ENCODE peak calls at places on chromosomes 3 and 15, in seven cellular contexts. One of them, this sample, is unnamed. For H3K27me3, the result is how much of the 10 kb centered on the place peaks cover.

GRCh38 chr15:56821721-56822425 is 88.6 kb upstream of the ZNF280D start:
- DNase-seq in GM12878: no peak
- DNase-seq in heart left ventricle: peak
- DNase-seq in lower lobe of right lung: peak
- DNase-seq in thyroid gland: peak
- DNase-seq in adrenal gland: peak
- DNase-seq in PC-3: peak
- DNase-seq in this sample: peak

GRCh38 chr15:90004671-90005070 is 3.5 kb downstream of the ZNF710 start:
- DNase-seq in GM12878: no peak
- DNase-seq in heart left ventricle: peak
- DNase-seq in lower lobe of right lung: peak
- DNase-seq in thyroid gland: peak
- DNase-seq in adrenal gland: peak
- DNase-seq in PC-3: peak
- DNase-seq in this sample: no peak

GRCh38 chr3:27632431-27633223 is 89.5 kb downstream of the EOMES start:
- DNase-seq in GM12878: no peak
- DNase-seq in heart left ventricle: peak
- DNase-seq in lower lobe of right lung: peak
- DNase-seq in thyroid gland: peak
- DNase-seq in adrenal gland: peak
- DNase-seq in PC-3: peak
- DNase-seq in this sample: peak

GRCh38 chr15:62472616-62473299 is 307.7 kb upstream of the C2CD4B start:
- DNase-seq in GM12878: no peak
- DNase-seq in heart left ventricle: peak
- DNase-seq in lower lobe of right lung: no peak
- DNase-seq in thyroid gland: no peak
- DNase-seq in adrenal gland: no peak
- DNase-seq in PC-3: peak
- DNase-seq in this sample: no peak

GRCh38 chr15:62879770-62880169 is 162.8 kb upstream of the TPM1 start:
- DNase-seq in GM12878: no peak
- DNase-seq in heart left ventricle: no peak
- DNase-seq in lower lobe of right lung: no peak
- DNase-seq in thyroid gland: no peak
- DNase-seq in adrenal gland: no peak
- DNase-seq in PC-3: no peak
- DNase-seq in this sample: no peak

GRCh38 chr3:88957751-88958452 is 149.5 kb upstream of the EPHA3 start:
- DNase-seq in GM12878: no peak
- DNase-seq in heart left ventricle: no peak
- DNase-seq in lower lobe of right lung: no peak
- DNase-seq in thyroid gland: no peak
- DNase-seq in adrenal gland: no peak
- DNase-seq in PC-3: peak
- DNase-seq in this sample: no peak

GRCh38 chr15:42344763-42345162 is 14.5 kb upstream of the CAPN3 start:
- DNase-seq in GM12878: no peak
- DNase-seq in heart left ventricle: no peak
- DNase-seq in lower lobe of right lung: no peak
- DNase-seq in thyroid gland: no peak
- DNase-seq in adrenal gland: no peak
- DNase-seq in PC-3: peak
- DNase-seq in this sample: no peak

GRCh38 chr3:13301295-13301987 is 118.7 kb downstream of the NUP210 start:
- DNase-seq in GM12878: peak
- DNase-seq in heart left ventricle: no peak
- DNase-seq in lower lobe of right lung: peak
- DNase-seq in thyroid gland: no peak
- DNase-seq in adrenal gland: no peak
- DNase-seq in PC-3: peak
- DNase-seq in this sample: no peak

GRCh38 chr3:187197255-187197654 is at the start of gene RTP1:
- DNase-seq in GM12878: no peak
- DNase-seq in heart left ventricle: no peak
- DNase-seq in lower lobe of right lung: no peak
- DNase-seq in thyroid gland: no peak
- DNase-seq in adrenal gland: no peak
- DNase-seq in PC-3: no peak
- DNase-seq in this sample: no peak

GRCh38 chr3:146274833-146275232 is 23.9 kb upstream of the PLSCR4 start:
- DNase-seq in GM12878: no peak
- DNase-seq in heart left ventricle: no peak
- DNase-seq in lower lobe of right lung: no peak
- DNase-seq in thyroid gland: no peak
- DNase-seq in adrenal gland: no peak
- DNase-seq in PC-3: no peak
- DNase-seq in this sample: no peak

GRCh38 chr3:79085166-79085565 is 682.6 kb downstream of the ROBO1 start:
- DNase-seq in GM12878: no peak
- DNase-seq in heart left ventricle: no peak
- DNase-seq in lower lobe of right lung: no peak
- DNase-seq in thyroid gland: no peak
- DNase-seq in adrenal gland: no peak
- DNase-seq in PC-3: no peak
- DNase-seq in this sample: no peak

GRCh38 chr3:51874889-51875288 is 512 bp downstream of the IQCF5 start:
- DNase-seq in GM12878: no peak
- DNase-seq in heart left ventricle: no peak
- DNase-seq in lower lobe of right lung: no peak
- DNase-seq in thyroid gland: no peak
- DNase-seq in adrenal gland: no peak
- DNase-seq in PC-3: peak
- DNase-seq in this sample: no peak

GRCh38 chr3:10088256-10088655 is 19.8 kb downstream of the FANCD2OS start:
- DNase-seq in GM12878: no peak
- DNase-seq in heart left ventricle: no peak
- DNase-seq in lower lobe of right lung: no peak
- DNase-seq in thyroid gland: no peak
- DNase-seq in adrenal gland: no peak
- DNase-seq in PC-3: peak
- DNase-seq in this sample: no peak

GRCh38 chr3:154274345-154274744 is 49.9 kb downstream of the DHX36 start:
- DNase-seq in GM12878: no peak
- DNase-seq in heart left ventricle: no peak
- DNase-seq in lower lobe of right lung: no peak
- DNase-seq in thyroid gland: no peak
- DNase-seq in adrenal gland: no peak
- DNase-seq in PC-3: no peak
- DNase-seq in this sample: no peak
- TF ChIP-seq CTCF in GM12878: no peak
- TF ChIP-seq CTCF in heart left ventricle: no peak
- TF ChIP-seq CTCF in lower lobe of right lung: no peak
- TF ChIP-seq CTCF in thyroid gland: no peak
- TF ChIP-seq CTCF in adrenal gland: no peak
- TF ChIP-seq CTCF in PC-3: no peak
- TF ChIP-seq CTCF in this sample: no peak

DNA sequence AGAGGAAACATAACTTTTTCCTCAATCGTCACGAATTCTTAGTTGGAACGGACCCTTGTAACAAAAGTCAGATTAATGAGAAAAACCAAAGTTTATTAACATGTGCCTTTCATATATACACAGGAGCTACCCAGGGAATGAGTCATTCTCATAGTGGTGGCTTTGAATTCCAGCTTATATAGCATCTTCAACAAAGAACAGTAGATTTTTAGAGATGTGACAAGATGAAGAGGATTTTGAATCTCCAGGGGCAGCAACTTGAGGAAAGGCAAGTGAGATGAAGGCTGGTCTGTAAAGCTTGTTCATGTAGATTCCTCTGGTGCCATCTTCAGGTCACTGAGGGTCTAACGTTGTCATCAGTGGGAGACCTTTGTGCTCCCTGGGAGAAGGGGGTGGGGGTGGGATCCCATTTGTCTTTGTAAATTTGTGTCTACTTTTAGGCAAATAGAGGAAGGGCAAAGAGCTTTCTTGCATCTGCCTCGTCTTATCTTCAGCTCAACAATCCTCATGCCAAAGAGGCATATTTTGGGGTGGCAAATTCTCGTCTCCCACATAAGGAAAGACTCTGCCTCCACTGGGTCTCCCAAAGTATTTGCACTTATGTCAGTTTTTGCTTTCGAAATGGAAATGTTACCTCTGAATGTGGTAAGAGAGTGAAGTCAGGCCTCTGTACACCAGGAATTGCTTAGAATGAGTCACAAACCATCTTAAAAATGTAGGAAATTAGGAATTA is 29.5 kb downstream of the CLEC3B start:
- DNase-seq in GM12878: no peak
- DNase-seq in heart left ventricle: no peak
- DNase-seq in lower lobe of right lung: no peak
- DNase-seq in thyroid gland: no peak
- DNase-seq in adrenal gland: no peak
- DNase-seq in PC-3: peak
- DNase-seq in this sample: no peak
- H3K27ac ChIP-seq in GM12878: no peak
- H3K27ac ChIP-seq in heart left ventricle: no peak
- H3K27ac ChIP-seq in lower lobe of right lung: no peak
- H3K27ac ChIP-seq in thyroid gland: no peak
- H3K27ac ChIP-seq in adrenal gland: no peak
- H3K27ac ChIP-seq in PC-3: peak
- H3K27ac ChIP-seq in this sample: no peak

DNA sequence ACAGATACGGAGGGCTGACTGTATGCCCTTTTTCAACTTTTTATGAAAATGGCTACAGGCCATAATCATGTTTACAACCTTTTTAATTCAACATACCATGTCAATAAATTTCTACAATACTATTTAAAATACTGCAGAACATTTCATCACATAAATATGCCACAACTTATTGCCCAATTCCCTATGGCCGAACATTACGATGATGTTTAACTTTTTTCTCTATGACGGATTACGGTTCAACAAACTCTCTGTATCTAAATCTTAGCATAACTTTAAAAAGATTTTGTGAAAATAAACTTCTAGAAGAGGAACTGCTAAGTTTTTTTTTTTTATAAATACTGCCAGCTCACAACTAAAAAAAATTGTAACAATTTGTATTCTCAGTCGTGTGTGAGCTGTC is 220.4 kb downstream of the OSBPL10 start:
- DNase-seq in GM12878: no peak
- DNase-seq in heart left ventricle: no peak
- DNase-seq in lower lobe of right lung: no peak
- DNase-seq in thyroid gland: no peak
- DNase-seq in adrenal gland: no peak
- DNase-seq in PC-3: no peak
- DNase-seq in this sample: no peak
- H3K27me3 ChIP-seq in GM12878: under half
- H3K27me3 ChIP-seq in heart left ventricle: under half
- H3K27me3 ChIP-seq in lower lobe of right lung: under half
- H3K27me3 ChIP-seq in thyroid gland: under half
- H3K27me3 ChIP-seq in adrenal gland: under half
- H3K27me3 ChIP-seq in PC-3: under half
- H3K27me3 ChIP-seq in this sample: under half

GRCh38 chr3:149371001-149371722 is 6.3 kb downstream of the TM4SF1 start:
- DNase-seq in GM12878: no peak
- DNase-seq in heart left ventricle: no peak
- DNase-seq in lower lobe of right lung: no peak
- DNase-seq in thyroid gland: no peak
- DNase-seq in adrenal gland: no peak
- DNase-seq in PC-3: peak
- DNase-seq in this sample: no peak
- TF ChIP-seq CTCF in GM12878: no peak
- TF ChIP-seq CTCF in heart left ventricle: no peak
- TF ChIP-seq CTCF in lower lobe of right lung: no peak
- TF ChIP-seq CTCF in thyroid gland: no peak
- TF ChIP-seq CTCF in adrenal gland: no peak
- TF ChIP-seq CTCF in PC-3: peak
- TF ChIP-seq CTCF in this sample: no peak

GRCh38 chr15:100958326-100959065 is 39.3 kb downstream of the LRRK1 start:
- DNase-seq in GM12878: no peak
- DNase-seq in heart left ventricle: no peak
- DNase-seq in lower lobe of right lung: no peak
- DNase-seq in thyroid gland: no peak
- DNase-seq in adrenal gland: no peak
- DNase-seq in PC-3: peak
- DNase-seq in this sample: no peak
- H3K27ac ChIP-seq in GM12878: peak
- H3K27ac ChIP-seq in heart left ventricle: no peak
- H3K27ac ChIP-seq in lower lobe of right lung: no peak
- H3K27ac ChIP-seq in thyroid gland: no peak
- H3K27ac ChIP-seq in adrenal gland: no peak
- H3K27ac ChIP-seq in PC-3: peak
- H3K27ac ChIP-seq in this sample: no peak

DNA sequence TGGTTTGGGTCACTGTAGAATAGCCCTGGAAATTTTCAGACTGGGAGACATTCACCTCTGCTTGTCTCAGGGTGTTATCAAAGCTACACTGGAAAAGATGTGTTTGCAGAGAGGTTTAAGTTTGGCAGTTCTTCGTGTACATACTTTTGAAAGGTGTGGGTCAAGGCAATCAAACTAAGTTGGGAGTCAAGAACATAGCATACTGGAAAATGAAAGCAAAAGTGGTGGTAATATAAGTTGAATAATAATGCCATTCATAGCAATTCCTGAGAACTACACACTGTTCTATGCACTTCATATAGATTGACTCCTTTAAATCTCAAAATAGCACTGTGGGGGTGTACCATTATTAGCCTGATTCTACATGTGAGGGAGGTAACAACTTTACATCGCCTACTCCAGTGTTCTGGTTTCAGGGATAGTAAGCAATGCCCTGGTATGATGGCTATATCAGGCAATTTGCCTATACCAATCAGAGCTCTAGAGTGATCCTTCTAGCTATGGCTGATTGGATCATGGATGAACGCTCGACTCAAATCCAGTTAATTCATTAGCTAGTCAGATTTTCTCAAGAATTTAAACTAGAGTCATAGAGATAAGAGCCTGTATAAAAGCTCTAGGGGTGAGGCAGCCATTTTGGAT is 44.6 kb upstream of the RASGRP1 start:
- DNase-seq in GM12878: no peak
- DNase-seq in heart left ventricle: no peak
- DNase-seq in lower lobe of right lung: no peak
- DNase-seq in thyroid gland: no peak
- DNase-seq in adrenal gland: no peak
- DNase-seq in PC-3: no peak
- DNase-seq in this sample: no peak
- H3K27me3 ChIP-seq in GM12878: under half
- H3K27me3 ChIP-seq in heart left ventricle: under half
- H3K27me3 ChIP-seq in lower lobe of right lung: under half
- H3K27me3 ChIP-seq in thyroid gland: under half
- H3K27me3 ChIP-seq in adrenal gland: under half
- H3K27me3 ChIP-seq in PC-3: half or more
- H3K27me3 ChIP-seq in this sample: under half